ENCODE peak calls at places on chromosomes 11 and 22, in seven cellular contexts. One of them, this sample, is unnamed.

GRCh38 chr11:93908689-93909088 is 58.3 kb upstream of the VSTM5 start:
- DNase-seq in HEK293T: no peak
- DNase-seq in HCT116: no peak
- DNase-seq in H1: no peak
- DNase-seq in GM12878: no peak
- DNase-seq in K562: no peak
- DNase-seq in HepG2: no peak
- DNase-seq in this sample: no peak

GRCh38 chr11:118923721-118924587 is 1.8 kb downstream of the BCL9L start:
- DNase-seq in HEK293T: no peak
- DNase-seq in HCT116: no peak
- DNase-seq in H1: no peak
- DNase-seq in GM12878: no peak
- DNase-seq in K562: no peak
- DNase-seq in HepG2: no peak
- DNase-seq in this sample: no peak

GRCh38 chr11:112963368-112963955 is 2.2 kb downstream of the NCAM1 start:
- DNase-seq in HEK293T: no peak
- DNase-seq in HCT116: no peak
- DNase-seq in H1: no peak
- DNase-seq in GM12878: no peak
- DNase-seq in K562: no peak
- DNase-seq in HepG2: no peak
- DNase-seq in this sample: no peak

GRCh38 chr11:69035959-69036340 is 12.8 kb upstream of the TPCN2 start:
- DNase-seq in HEK293T: no peak
- DNase-seq in HCT116: no peak
- DNase-seq in H1: no peak
- DNase-seq in GM12878: no peak
- DNase-seq in K562: no peak
- DNase-seq in HepG2: no peak
- DNase-seq in this sample: no peak

GRCh38 chr11:128315933-128316332 is 271.4 kb downstream of the ETS1 start:
- DNase-seq in HEK293T: no peak
- DNase-seq in HCT116: no peak
- DNase-seq in H1: no peak
- DNase-seq in GM12878: no peak
- DNase-seq in K562: no peak
- DNase-seq in HepG2: no peak
- DNase-seq in this sample: no peak

GRCh38 chr11:71490044-71490730 is 36.9 kb upstream of the KRTAP5-7 start:
- DNase-seq in HEK293T: no peak
- DNase-seq in HCT116: no peak
- DNase-seq in H1: no peak
- DNase-seq in GM12878: no peak
- DNase-seq in K562: no peak
- DNase-seq in HepG2: no peak
- DNase-seq in this sample: no peak

GRCh38 chr22:45009881-45010531 is at the start of gene PHF21B:
- DNase-seq in HEK293T: peak
- DNase-seq in HCT116: no peak
- DNase-seq in H1: no peak
- DNase-seq in GM12878: no peak
- DNase-seq in K562: peak
- DNase-seq in HepG2: no peak
- DNase-seq in this sample: peak

GRCh38 chr22:38724926-38725571 is 19.3 kb downstream of the GTPBP1 start:
- DNase-seq in HEK293T: peak
- DNase-seq in HCT116: no peak
- DNase-seq in H1: no peak
- DNase-seq in GM12878: no peak
- DNase-seq in K562: no peak
- DNase-seq in HepG2: peak
- DNase-seq in this sample: no peak

GRCh38 chr11:70603756-70604211 is 205.5 kb downstream of the CTTN start:
- DNase-seq in HEK293T: no peak
- DNase-seq in HCT116: no peak
- DNase-seq in H1: no peak
- DNase-seq in GM12878: no peak
- DNase-seq in K562: no peak
- DNase-seq in HepG2: no peak
- DNase-seq in this sample: no peak

GRCh38 chr22:35440129-35440528 is 40.2 kb downstream of the MCM5 start:
- DNase-seq in HEK293T: no peak
- DNase-seq in HCT116: no peak
- DNase-seq in H1: no peak
- DNase-seq in GM12878: no peak
- DNase-seq in K562: no peak
- DNase-seq in HepG2: no peak
- DNase-seq in this sample: no peak

GRCh38 chr11:122910775-122911174 is 28.2 kb downstream of the JHY start:
- DNase-seq in HEK293T: no peak
- DNase-seq in HCT116: peak
- DNase-seq in H1: no peak
- DNase-seq in GM12878: no peak
- DNase-seq in K562: no peak
- DNase-seq in HepG2: peak
- DNase-seq in this sample: no peak

GRCh38 chr11:19934828-19935259 is 222.2 kb downstream of the NAV2 start:
- DNase-seq in HEK293T: no peak
- DNase-seq in HCT116: no peak
- DNase-seq in H1: no peak
- DNase-seq in GM12878: no peak
- DNase-seq in K562: peak
- DNase-seq in HepG2: no peak
- DNase-seq in this sample: no peak

GRCh38 chr22:18023509-18024275 is 669 bp downstream of the MICAL3 start:
- DNase-seq in HEK293T: peak
- DNase-seq in HCT116: peak
- DNase-seq in H1: peak
- DNase-seq in GM12878: no peak
- DNase-seq in K562: peak
- DNase-seq in HepG2: no peak
- DNase-seq in this sample: peak

GRCh38 chr11:69270929-69271328 is 23.0 kb upstream of the MYEOV start:
- DNase-seq in HEK293T: no peak
- DNase-seq in HCT116: no peak
- DNase-seq in H1: no peak
- DNase-seq in GM12878: no peak
- DNase-seq in K562: no peak
- DNase-seq in HepG2: no peak
- DNase-seq in this sample: no peak

GRCh38 chr11:69939551-69940245 is 120.5 kb upstream of the FGF3 start:
- DNase-seq in HEK293T: no peak
- DNase-seq in HCT116: no peak
- DNase-seq in H1: no peak
- DNase-seq in GM12878: no peak
- DNase-seq in K562: no peak
- DNase-seq in HepG2: no peak
- DNase-seq in this sample: peak

GRCh38 chr11:81497202-81497804 is 1236.4 kb downstream of the FAM181B start:
- DNase-seq in HEK293T: peak
- DNase-seq in HCT116: peak
- DNase-seq in H1: no peak
- DNase-seq in GM12878: no peak
- DNase-seq in K562: peak
- DNase-seq in HepG2: peak
- DNase-seq in this sample: no peak

GRCh38 chr11:703515-703914 is 2.5 kb upstream of the EPS8L2 start:
- DNase-seq in HEK293T: no peak
- DNase-seq in HCT116: no peak
- DNase-seq in H1: no peak
- DNase-seq in GM12878: no peak
- DNase-seq in K562: no peak
- DNase-seq in HepG2: no peak
- DNase-seq in this sample: no peak

GRCh38 chr11:36352919-36353318 is 56.8 kb downstream of the PRR5L start:
- DNase-seq in HEK293T: no peak
- DNase-seq in HCT116: no peak
- DNase-seq in H1: no peak
- DNase-seq in GM12878: no peak
- DNase-seq in K562: no peak
- DNase-seq in HepG2: no peak
- DNase-seq in this sample: no peak

GRCh38 chr22:31603081-31603525 is 58.9 kb downstream of the PISD start:
- DNase-seq in HEK293T: no peak
- DNase-seq in HCT116: no peak
- DNase-seq in H1: no peak
- DNase-seq in GM12878: no peak
- DNase-seq in K562: peak
- DNase-seq in HepG2: no peak
- DNase-seq in this sample: no peak

GRCh38 chr11:10674440-10674855 is 19.1 kb downstream of the IRAG1 start:
- DNase-seq in HEK293T: no peak
- DNase-seq in HCT116: no peak
- DNase-seq in H1: no peak
- DNase-seq in GM12878: no peak
- DNase-seq in K562: no peak
- DNase-seq in HepG2: no peak
- DNase-seq in this sample: no peak

GRCh38 chr11:111379500-111380136 is 543 bp upstream of the POU2AF1 start:
- DNase-seq in HEK293T: no peak
- DNase-seq in HCT116: no peak
- DNase-seq in H1: no peak
- DNase-seq in GM12878: no peak
- DNase-seq in K562: no peak
- DNase-seq in HepG2: no peak
- DNase-seq in this sample: no peak

GRCh38 chr22:41364233-41364632 is 17.5 kb upstream of the TEF start:
- DNase-seq in HEK293T: no peak
- DNase-seq in HCT116: no peak
- DNase-seq in H1: no peak
- DNase-seq in GM12878: no peak
- DNase-seq in K562: no peak
- DNase-seq in HepG2: no peak
- DNase-seq in this sample: no peak

GRCh38 chr11:10328314-10329090 is 23.6 kb downstream of the ADM start:
- DNase-seq in HEK293T: no peak
- DNase-seq in HCT116: no peak
- DNase-seq in H1: no peak
- DNase-seq in GM12878: no peak
- DNase-seq in K562: no peak
- DNase-seq in HepG2: no peak
- DNase-seq in this sample: no peak

GRCh38 chr11:22510741-22511140 is 114.9 kb downstream of the FANCF start:
- DNase-seq in HEK293T: no peak
- DNase-seq in HCT116: no peak
- DNase-seq in H1: no peak
- DNase-seq in GM12878: no peak
- DNase-seq in K562: no peak
- DNase-seq in HepG2: no peak
- DNase-seq in this sample: no peak

GRCh38 chr11:76236092-76237026 is 30.1 kb upstream of the WNT11 start:
- DNase-seq in HEK293T: peak
- DNase-seq in HCT116: peak
- DNase-seq in H1: no peak
- DNase-seq in GM12878: no peak
- DNase-seq in K562: peak
- DNase-seq in HepG2: no peak
- DNase-seq in this sample: peak
- TF ChIP-seq SP1 in HEK293T: no peak
- TF ChIP-seq SP1 in HCT116: no peak
- TF ChIP-seq SP1 in H1: no peak
- TF ChIP-seq SP1 in GM12878: no peak
- TF ChIP-seq SP1 in K562: peak
- TF ChIP-seq SP1 in HepG2: no peak
- TF ChIP-seq SP1 in this sample: no peak

GRCh38 chr11:2521081-2521480 is 76.3 kb downstream of the KCNQ1 start:
- DNase-seq in HEK293T: no peak
- DNase-seq in HCT116: no peak
- DNase-seq in H1: no peak
- DNase-seq in GM12878: no peak
- DNase-seq in K562: no peak
- DNase-seq in HepG2: no peak
- DNase-seq in this sample: peak
- TF ChIP-seq SP1 in HEK293T: no peak
- TF ChIP-seq SP1 in HCT116: no peak
- TF ChIP-seq SP1 in H1: no peak
- TF ChIP-seq SP1 in GM12878: no peak
- TF ChIP-seq SP1 in K562: no peak
- TF ChIP-seq SP1 in HepG2: no peak
- TF ChIP-seq SP1 in this sample: no peak

DNA sequence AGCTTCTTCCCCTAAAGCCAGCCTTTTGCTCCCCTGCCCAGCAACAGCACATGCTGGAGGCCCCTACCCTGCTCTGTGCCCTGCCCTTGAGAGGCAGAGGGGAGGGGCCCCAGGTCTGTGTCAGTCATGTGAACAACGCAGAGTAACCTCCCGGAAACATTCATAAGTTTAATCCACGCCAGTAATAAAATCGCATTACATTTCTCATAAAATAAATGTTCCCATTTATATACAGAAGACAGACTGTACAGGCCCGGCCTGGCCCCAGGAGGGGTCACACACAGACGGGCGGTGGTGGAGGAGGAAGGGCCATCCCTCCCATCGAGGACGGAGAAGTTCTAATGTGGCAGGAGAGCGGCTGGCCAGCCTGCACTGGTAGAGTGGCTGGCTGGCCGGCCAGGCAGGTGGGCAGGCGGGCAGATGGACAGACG is 39.5 kb downstream of the LMO1 start:
- DNase-seq in HEK293T: no peak
- DNase-seq in HCT116: no peak
- DNase-seq in H1: no peak
- DNase-seq in GM12878: no peak
- DNase-seq in K562: no peak
- DNase-seq in HepG2: no peak
- DNase-seq in this sample: no peak
- TF ChIP-seq SP1 in HEK293T: no peak
- TF ChIP-seq SP1 in HCT116: no peak
- TF ChIP-seq SP1 in H1: no peak
- TF ChIP-seq SP1 in GM12878: no peak
- TF ChIP-seq SP1 in K562: no peak
- TF ChIP-seq SP1 in HepG2: no peak
- TF ChIP-seq SP1 in this sample: no peak

GRCh38 chr11:107577312-107577711 is 11.8 kb upstream of the ALKBH8 start:
- DNase-seq in HEK293T: no peak
- DNase-seq in HCT116: no peak
- DNase-seq in H1: no peak
- DNase-seq in GM12878: no peak
- DNase-seq in K562: no peak
- DNase-seq in HepG2: no peak
- DNase-seq in this sample: no peak

GRCh38 chr11:107581147-107581546 is 9.8 kb upstream of the ELMOD1 start:
- DNase-seq in HEK293T: no peak
- DNase-seq in HCT116: no peak
- DNase-seq in H1: no peak
- DNase-seq in GM12878: no peak
- DNase-seq in K562: no peak
- DNase-seq in HepG2: no peak
- DNase-seq in this sample: no peak

DNA sequence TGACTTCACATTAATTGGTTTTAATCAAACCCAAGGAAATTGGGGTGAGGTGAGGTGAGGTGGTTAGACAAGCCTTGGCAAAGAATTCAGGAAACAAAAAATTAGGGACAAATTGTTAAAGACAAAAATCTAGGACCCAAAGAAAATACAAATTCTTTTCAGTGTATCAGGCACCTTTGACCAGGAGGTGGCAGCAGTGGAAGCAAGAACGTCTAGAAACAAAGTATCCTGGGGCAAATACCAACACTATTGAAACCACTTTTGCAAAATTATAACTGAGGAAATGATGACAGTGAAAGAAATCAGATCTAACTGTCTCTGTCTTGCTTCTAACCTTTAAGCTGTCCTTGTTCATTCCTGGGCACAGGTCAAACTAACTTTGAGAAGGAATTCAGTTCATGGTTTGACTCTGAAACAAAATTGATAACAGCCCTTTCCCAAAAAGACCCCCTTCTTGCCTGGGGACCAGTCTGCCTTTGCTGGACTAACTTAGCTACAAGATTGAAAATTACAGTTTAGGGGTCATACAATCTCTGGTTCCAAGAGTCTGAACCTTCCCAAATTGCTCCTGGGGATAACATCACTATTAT is 11.1 kb upstream of the ALKBH8 start:
- DNase-seq in HEK293T: peak
- DNase-seq in HCT116: no peak
- DNase-seq in H1: no peak
- DNase-seq in GM12878: no peak
- DNase-seq in K562: peak
- DNase-seq in HepG2: peak
- DNase-seq in this sample: peak
- TF ChIP-seq SP1 in HEK293T: no peak
- TF ChIP-seq SP1 in HCT116: no peak
- TF ChIP-seq SP1 in H1: no peak
- TF ChIP-seq SP1 in GM12878: no peak
- TF ChIP-seq SP1 in K562: no peak
- TF ChIP-seq SP1 in HepG2: no peak
- TF ChIP-seq SP1 in this sample: no peak